ENCODE peak calls at places on chromosome 10, in eight cellular contexts. E is GM12878, R is astrocyte, V is hepatocyte, D is SK-N-SH, N is OCI-LY7, M is GM23338, O is H1. H is an unnamed sample.

GRCh38 chr10:121662945-121663917 is 65.0 kb upstream of the FGFR2 start:
- DNase-seq in E (no peak), D (peak), O (peak), N (peak), M (peak), V (no peak), R (no peak), H (peak)

GRCh38 chr10:106648534-106649481 is 515.7 kb downstream of the SORCS1 start:
- DNase-seq in R (no peak), E (no peak), V (no peak), N (no peak), D (no peak), O (no peak), M (no peak), H (no peak)

GRCh38 chr10:62268027-62268398 is 631 bp downstream of the RTKN2 start:
- DNase-seq in E (no peak), V (peak), M (no peak), O (no peak), D (peak), R (no peak), N (peak), H (no peak)

GRCh38 chr10:67098460-67098859 is 172.6 kb downstream of the LRRTM3 start:
- DNase-seq in D (no peak), R (peak), M (peak), E (no peak), V (no peak), N (no peak), O (no peak), H (no peak)

GRCh38 chr10:43904301-43904700 is 255.6 kb upstream of the ZNF32 start:
- DNase-seq in V (no peak), M (no peak), R (no peak), N (no peak), O (no peak), D (no peak), E (no peak), H (no peak)

GRCh38 chr10:42428534-42428933 is 209.8 kb downstream of the ZNF33B start:
- DNase-seq in V (no peak), M (peak), O (no peak), D (peak), E (no peak), N (peak), R (no peak), H (peak)

GRCh38 chr10:89414879-89415821 is 782 bp downstream of the IFIT5 start:
- DNase-seq in R (peak), E (no peak), M (peak), D (peak), N (no peak), V (peak), O (no peak), H (no peak)

GRCh38 chr10:33263453-33263852 is 71.0 kb downstream of the NRP1 start:
- DNase-seq in R (peak), M (no peak), E (no peak), D (no peak), O (no peak), V (no peak), N (no peak), H (no peak)

GRCh38 chr10:97207756-97208346 is 22.1 kb upstream of the SLIT1 start:
- DNase-seq in M (no peak), R (no peak), V (no peak), D (no peak), O (no peak), E (no peak), N (peak), H (no peak)

GRCh38 chr10:20267734-20268133 is 451.5 kb downstream of the PLXDC2 start:
- DNase-seq in E (no peak), R (no peak), V (no peak), D (peak), M (no peak), N (no peak), O (no peak), H (no peak)

GRCh38 chr10:80041162-80041561 is 37.3 kb upstream of the TMEM254 start:
- DNase-seq in N (no peak), M (no peak), V (no peak), R (no peak), E (no peak), O (no peak), D (no peak), H (no peak)

GRCh38 chr10:112565434-112566053 is 118.5 kb downstream of the VTI1A start:
- DNase-seq in R (peak), M (peak), N (peak), E (no peak), V (peak), D (peak), O (no peak), H (peak)

GRCh38 chr10:8416192-8416701 is 361.8 kb downstream of the GATA3 start:
- DNase-seq in R (peak), V (no peak), D (no peak), N (no peak), E (no peak), O (no peak), M (no peak), H (no peak)

GRCh38 chr10:22849077-22849810 is 78.6 kb upstream of the ARMC3 start:
- DNase-seq in D (no peak), R (peak), N (no peak), V (peak), M (no peak), O (no peak), E (no peak), H (no peak)

GRCh38 chr10:71040890-71041590 is 152.7 kb upstream of the PCBD1 start:
- DNase-seq in O (no peak), D (peak), M (no peak), R (no peak), E (no peak), V (no peak), N (no peak), H (peak)

GRCh38 chr10:100334762-100335161 is 4.7 kb upstream of the PKD2L1 start:
- DNase-seq in R (no peak), N (no peak), M (no peak), D (no peak), E (no peak), O (no peak), V (no peak), H (no peak)

GRCh38 chr10:30862486-30862885 is 169.2 kb downstream of the ZNF438 start:
- DNase-seq in D (no peak), V (no peak), M (no peak), R (peak), O (no peak), E (no peak), N (no peak), H (no peak)

GRCh38 chr10:63217120-63217605 is 84.0 kb downstream of the NRBF2 start:
- DNase-seq in M (peak), E (no peak), V (peak), D (peak), N (peak), O (no peak), R (peak), H (peak)

GRCh38 chr10:24307696-24308476 is 98.9 kb downstream of the KIAA1217 start:
- DNase-seq in M (no peak), N (no peak), O (no peak), V (no peak), E (no peak), R (peak), D (no peak), H (no peak)
- H3K27ac ChIP-seq in M (no peak), N (no peak), O (no peak), V (peak), E (no peak), R (no peak), D (no peak), H (no peak)

DNA sequence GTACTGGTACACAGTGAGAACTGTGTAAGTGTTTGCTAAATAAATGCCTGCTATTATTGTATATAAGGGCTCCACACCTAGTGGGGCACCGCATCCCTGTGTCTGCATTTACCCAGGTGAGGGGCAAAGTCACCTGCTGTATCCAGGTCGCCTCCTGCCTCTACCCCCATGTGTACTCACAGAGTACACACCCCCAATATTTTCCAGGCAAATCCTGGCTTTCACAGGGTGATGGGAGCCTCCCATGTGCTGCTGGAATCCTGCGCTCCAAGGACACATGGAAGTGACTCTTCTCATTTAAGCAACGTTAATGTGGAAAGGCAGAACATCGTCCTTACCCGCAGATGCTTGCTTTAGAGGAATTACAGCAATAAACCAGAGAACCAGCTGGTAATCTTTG is 48.2 kb downstream of the ARHGAP22 start:
- DNase-seq in V (no peak), N (no peak), R (no peak), E (no peak), O (no peak), M (no peak), D (no peak), H (no peak)
- H2AFZ ChIP-seq in V (no peak), N (no peak), R (no peak), E (no peak), O (no peak), M (no peak), D (no peak), H (no peak)

GRCh38 chr10:113960617-113961260 is 82.9 kb upstream of the ADRB1 start:
- DNase-seq in E (no peak), R (peak), M (peak), V (peak), O (peak), D (no peak), N (peak), H (no peak)
- H3K4me3 ChIP-seq in E (no peak), R (no peak), M (no peak), V (no peak), O (no peak), D (no peak), N (peak), H (no peak)

DNA sequence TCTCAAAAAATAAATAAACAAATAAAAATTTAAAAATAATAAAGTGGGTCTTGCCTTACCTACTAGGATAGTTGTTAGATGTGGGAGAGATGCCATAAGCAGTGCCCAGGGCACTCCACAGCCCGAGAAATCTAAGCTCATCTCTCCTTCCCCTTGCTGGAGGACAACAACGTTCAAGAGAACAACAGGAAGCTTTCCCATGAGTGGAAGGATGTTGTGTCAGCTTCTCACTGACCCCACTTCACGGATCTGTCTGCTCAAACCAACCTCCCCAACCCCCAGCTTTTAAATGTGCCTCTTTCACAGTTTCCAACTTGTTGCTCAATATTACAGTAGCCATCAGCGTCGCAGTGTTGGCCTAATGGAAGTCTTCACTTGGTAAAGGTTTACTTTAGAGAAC is 72.1 kb downstream of the PTPRE start:
- DNase-seq in V (no peak), M (no peak), O (no peak), D (no peak), R (no peak), E (no peak), N (no peak), H (no peak)
- H3K27ac ChIP-seq in V (no peak), M (no peak), O (no peak), D (no peak), R (no peak), E (no peak), N (no peak), H (no peak)

GRCh38 chr10:93951905-93952304 is 41.8 kb upstream of the PLCE1 start:
- DNase-seq in N (no peak), R (no peak), D (no peak), M (no peak), V (no peak), E (no peak), O (no peak), H (no peak)

GRCh38 chr10:93947055-93947454 is 46.7 kb upstream of the PLCE1 start:
- DNase-seq in V (peak), R (peak), D (no peak), N (no peak), O (no peak), E (no peak), M (peak), H (no peak)

GRCh38 chr10:93945814-93946213 is 47.9 kb upstream of the PLCE1 start:
- DNase-seq in V (no peak), N (no peak), R (no peak), E (no peak), M (no peak), O (no peak), D (no peak), H (no peak)

GRCh38 chr10:93941603-93942002 is 47.8 kb downstream of the SLC35G1 start:
- DNase-seq in M (no peak), D (no peak), N (no peak), O (no peak), E (no peak), V (no peak), R (no peak), H (no peak)

DNA sequence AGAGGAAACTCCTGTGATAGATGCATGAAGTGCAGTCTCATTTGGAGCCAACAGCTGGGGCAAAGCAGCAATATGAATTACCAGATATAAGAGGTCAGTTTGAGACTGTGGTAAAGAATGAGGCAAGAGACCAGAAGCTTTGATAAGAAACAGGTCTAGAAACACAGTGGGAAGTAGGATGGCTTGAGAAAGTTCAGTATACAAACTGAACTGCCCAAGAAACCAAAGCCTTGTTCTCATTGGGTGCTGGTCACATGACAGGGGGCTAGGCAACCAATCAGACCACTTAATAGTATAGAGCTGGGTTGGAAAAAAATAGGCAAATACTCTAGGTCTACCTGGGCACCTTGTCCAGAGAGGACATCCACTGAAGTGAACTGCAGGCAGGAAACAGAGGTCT is 46.2 kb upstream of the PLCE1 start:
- DNase-seq in R (peak), M (no peak), N (no peak), E (no peak), V (no peak), D (no peak), O (no peak), H (no peak)
- H2AFZ ChIP-seq in R (peak), M (peak), N (no peak), E (no peak), V (no peak), D (peak), O (no peak), H (no peak)